ENCODE peak calls at places on chromosomes 6 and 20, in nine cellular contexts. J, F, O, M, V, W, Q, P and X are unnamed samples. For H3K36me3, the result is how much of the 10 kb centered on the place peaks cover.

GRCh38 chr6:90701146-90701781 is 114.4 kb upstream of the MAP3K7 start:
- DNase-seq in J (no peak), F (no peak), O (no peak), M (no peak), V (no peak), W (no peak), Q (peak), P (no peak), X (no peak)

GRCh38 chr20:50801747-50802125 is 6.9 kb downstream of the BCAS4 start:
- DNase-seq in J (no peak), F (no peak), O (no peak), M (no peak), V (no peak), W (no peak), Q (no peak), P (no peak), X (no peak)

GRCh38 chr20:31746068-31746878 is 7.2 kb downstream of the TPX2 start:
- DNase-seq in J (no peak), F (no peak), O (no peak), M (no peak), V (no peak), W (no peak), Q (no peak), P (no peak), X (no peak)

GRCh38 chr6:76264466-76264865 is 192.0 kb upstream of the IMPG1 start:
- DNase-seq in J (no peak), F (no peak), O (no peak), M (no peak), V (peak), W (no peak), Q (no peak), P (no peak), X (no peak)

GRCh38 chr20:57714409-57715267 is 4.8 kb upstream of the PMEPA1 start:
- DNase-seq in J (no peak), F (no peak), O (no peak), M (no peak), V (peak), W (no peak), Q (no peak), P (no peak), X (no peak)

GRCh38 chr6:109428889-109429477 is 11.4 kb downstream of the PPIL6 start:
- DNase-seq in J (no peak), F (no peak), O (no peak), M (no peak), V (no peak), W (no peak), Q (no peak), P (no peak), X (no peak)

GRCh38 chr6:48109902-48110301 is 1.1 kb downstream of the PTCHD4 start:
- DNase-seq in J (no peak), F (no peak), O (peak), M (no peak), V (no peak), W (no peak), Q (no peak), P (no peak), X (no peak)

GRCh38 chr20:51712501-51713212 is 55.5 kb downstream of the ATP9A start:
- DNase-seq in J (no peak), F (peak), O (no peak), M (no peak), V (peak), W (no peak), Q (no peak), P (no peak), X (no peak)

GRCh38 chr6:89452269-89452668 is 19.3 kb downstream of the ANKRD6 start:
- DNase-seq in J (no peak), F (no peak), O (no peak), M (no peak), V (no peak), W (no peak), Q (no peak), P (no peak), X (no peak)

GRCh38 chr6:37022135-37022863 is 16.8 kb downstream of the FGD2 start:
- DNase-seq in J (no peak), F (no peak), O (no peak), M (no peak), V (no peak), W (no peak), Q (no peak), P (no peak), X (no peak)

GRCh38 chr6:37018152-37019064 is 13.0 kb downstream of the FGD2 start:
- DNase-seq in J (peak), F (peak), O (peak), M (peak), V (peak), W (peak), Q (peak), P (peak), X (peak)

GRCh38 chr6:37020426-37021211 is 15.2 kb downstream of the FGD2 start:
- DNase-seq in J (peak), F (peak), O (no peak), M (no peak), V (no peak), W (no peak), Q (no peak), P (no peak), X (no peak)

GRCh38 chr6:37019065-37019450 is 13.6 kb downstream of the FGD2 start:
- DNase-seq in J (no peak), F (no peak), O (peak), M (no peak), V (no peak), W (no peak), Q (no peak), P (no peak), X (no peak)

GRCh38 chr6:37021356-37022129 is 16.1 kb downstream of the FGD2 start:
- DNase-seq in J (peak), F (no peak), O (no peak), M (no peak), V (peak), W (no peak), Q (no peak), P (no peak), X (peak)
- H3K36me3 ChIP-seq in J (under half), F (under half), O (under half), M (under half), V (under half), W (under half), Q (under half), P (under half), X (under half)

GRCh38 chr20:62949887-62950286 is 2.6 kb upstream of the SLC17A9 start:
- DNase-seq in J (no peak), F (peak), O (no peak), M (no peak), V (no peak), W (no peak), Q (no peak), P (no peak), X (no peak)
- H3K36me3 ChIP-seq in J (under half), F (under half), O (under half), M (under half), V (under half), W (half or more), Q (half or more), P (under half), X (under half)

GRCh38 chr6:143293526-143293925 is 157.0 kb downstream of the ADAT2 start:
- DNase-seq in J (no peak), F (no peak), O (no peak), M (no peak), V (no peak), W (no peak), Q (no peak), P (no peak), X (no peak)

GRCh38 chr6:143301204-143301603 is 149.3 kb downstream of the ADAT2 start:
- DNase-seq in J (no peak), F (no peak), O (no peak), M (no peak), V (no peak), W (no peak), Q (no peak), P (no peak), X (no peak)

GRCh38 chr6:143295904-143296303 is 154.6 kb downstream of the ADAT2 start:
- DNase-seq in J (no peak), F (no peak), O (no peak), M (no peak), V (no peak), W (no peak), Q (no peak), P (no peak), X (no peak)

GRCh38 chr6:143294265-143294664 is 156.2 kb downstream of the ADAT2 start:
- DNase-seq in J (no peak), F (no peak), O (no peak), M (no peak), V (no peak), W (no peak), Q (no peak), P (no peak), X (no peak)

GRCh38 chr6:143299253-143300166 is 151.0 kb downstream of the ADAT2 start:
- DNase-seq in J (no peak), F (no peak), O (no peak), M (no peak), V (no peak), W (no peak), Q (no peak), P (no peak), X (no peak)
- H3K36me3 ChIP-seq in J (under half), F (under half), O (under half), M (under half), V (under half), W (under half), Q (under half), P (under half), X (under half)

DNA sequence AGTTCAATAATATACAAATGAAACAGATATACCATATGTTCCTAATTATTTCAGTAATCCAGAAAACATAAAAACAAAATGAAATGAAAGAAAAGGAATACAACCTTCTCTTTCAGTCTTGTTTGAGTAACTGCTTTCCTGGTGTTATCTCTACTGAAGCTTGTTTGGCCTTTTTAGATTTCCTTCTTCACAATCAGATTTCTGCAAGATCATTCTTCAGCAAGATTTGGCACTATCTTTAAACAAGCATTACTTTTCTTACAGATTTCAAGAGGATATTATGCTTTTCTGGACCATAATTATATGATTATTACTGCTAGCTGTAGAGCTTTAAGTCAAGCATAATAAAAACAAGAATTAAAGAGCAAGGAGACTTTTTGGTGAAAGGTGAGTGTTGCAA is 120.2 kb downstream of the MYB start:
- DNase-seq in J (no peak), F (no peak), O (no peak), M (no peak), V (no peak), W (no peak), Q (no peak), P (no peak), X (no peak)
- H3K36me3 ChIP-seq in J (under half), F (under half), O (under half), M (under half), V (under half), W (under half), Q (under half), P (under half), X (under half)

DNA sequence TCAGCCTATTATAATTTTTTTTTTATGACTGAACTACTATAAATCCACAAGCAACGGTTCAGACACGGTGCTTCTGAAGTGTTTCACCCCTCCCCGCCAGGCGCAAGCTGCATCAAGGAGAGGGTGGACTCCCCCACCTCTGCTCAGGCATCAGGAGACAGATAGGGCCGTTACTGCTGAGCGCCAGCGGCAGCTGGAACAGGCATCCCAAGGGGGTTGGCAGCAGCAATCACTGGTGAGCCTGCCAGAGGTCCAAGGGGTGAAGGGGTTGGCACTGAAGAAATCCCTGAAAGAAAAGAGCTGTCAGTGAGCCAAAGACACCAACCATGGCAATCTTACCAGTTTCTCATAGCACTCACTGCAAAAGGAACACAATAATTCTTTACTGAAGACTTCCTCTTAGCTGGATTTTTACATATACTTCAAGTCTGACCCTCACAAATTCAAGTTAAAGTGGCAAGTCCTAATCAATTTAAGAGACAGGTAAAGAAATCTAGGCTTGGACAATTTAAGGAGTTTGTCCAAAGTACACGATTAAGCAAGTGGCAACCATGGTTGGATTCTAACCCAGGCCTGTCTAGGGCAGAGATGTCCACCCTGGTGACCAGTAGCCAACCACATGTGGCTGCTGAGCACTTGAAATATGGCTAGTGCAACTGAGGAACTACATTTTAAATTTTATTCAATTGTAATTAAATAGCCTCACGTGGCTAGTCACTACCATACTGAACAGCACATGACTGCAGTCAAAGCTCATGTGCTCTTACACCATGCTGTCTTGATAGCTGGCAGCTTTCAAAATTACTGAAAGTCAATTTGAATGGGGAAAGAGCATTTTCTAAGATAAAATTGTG is 21.7 kb upstream of the TBC1D20 start:
- DNase-seq in J (no peak), F (no peak), O (peak), M (no peak), V (no peak), W (no peak), Q (no peak), P (no peak), X (no peak)
- H3K36me3 ChIP-seq in J (under half), F (half or more), O (under half), M (half or more), V (half or more), W (half or more), Q (half or more), P (under half), X (under half)

DNA sequence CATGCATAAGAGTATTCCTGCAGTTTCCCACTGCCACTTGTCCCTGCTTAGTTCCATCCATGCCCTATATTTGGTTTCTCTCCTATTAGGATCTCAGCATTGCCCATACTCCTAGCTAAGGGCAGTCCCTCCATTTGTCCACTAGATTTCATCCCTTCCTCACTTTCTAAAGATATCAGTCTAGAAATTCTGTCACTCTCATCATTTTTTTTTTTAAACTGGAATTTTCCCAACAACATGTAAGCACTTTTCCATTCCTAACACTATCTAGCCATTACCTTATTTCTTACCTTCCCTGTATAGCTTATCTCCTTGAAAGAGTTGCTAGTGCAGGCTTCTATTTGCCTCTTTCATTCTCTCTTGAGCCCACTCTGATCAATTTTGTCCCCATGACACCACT is 312.2 kb downstream of the BTBD3 start:
- DNase-seq in J (no peak), F (no peak), O (no peak), M (no peak), V (no peak), W (no peak), Q (no peak), P (no peak), X (no peak)
- H3K36me3 ChIP-seq in J (under half), F (under half), O (under half), M (under half), V (under half), W (under half), Q (under half), P (under half), X (under half)

GRCh38 chr6:169918954-169919549 is 167.6 kb downstream of the ERMARD start:
- DNase-seq in J (no peak), F (no peak), O (no peak), M (no peak), V (no peak), W (no peak), Q (no peak), P (no peak), X (no peak)
- H3K36me3 ChIP-seq in J (under half), F (under half), O (under half), M (under half), V (under half), W (under half), Q (under half), P (under half), X (under half)

DNA sequence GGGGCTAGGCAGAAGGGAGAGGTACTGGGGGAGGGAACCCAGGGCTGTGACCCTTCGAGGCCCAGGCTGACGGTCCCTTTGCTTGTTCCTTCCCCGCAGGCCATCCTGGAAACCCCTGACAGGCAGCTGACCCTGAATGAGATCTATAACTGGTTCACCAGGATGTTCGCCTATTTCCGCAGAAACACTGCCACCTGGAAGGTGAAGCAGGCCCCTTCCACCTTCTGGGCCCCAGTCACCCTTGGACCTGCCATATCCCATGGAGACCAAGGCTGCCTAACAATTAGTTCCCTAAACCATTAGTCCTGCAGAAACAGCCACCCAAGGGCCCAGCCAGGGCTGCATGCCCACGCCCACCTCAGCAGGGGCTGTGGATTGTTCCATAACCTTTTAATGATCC is 44.9 kb downstream of the FOXP4 start:
- DNase-seq in J (no peak), F (no peak), O (no peak), M (no peak), V (no peak), W (no peak), Q (no peak), P (no peak), X (no peak)
- H3K36me3 ChIP-seq in J (under half), F (under half), O (under half), M (under half), V (under half), W (half or more), Q (under half), P (under half), X (under half)

GRCh38 chr20:46065006-46065405 is 24.8 kb downstream of the NCOA5 start:
- DNase-seq in J (no peak), F (no peak), O (no peak), M (peak), V (no peak), W (no peak), Q (no peak), P (no peak), X (no peak)
- H3K36me3 ChIP-seq in J (under half), F (half or more), O (under half), M (half or more), V (half or more), W (half or more), Q (half or more), P (under half), X (half or more)